ENCODE peak calls at places on chromosomes 4 and X, in ten cellular contexts. B, P, D, Z, G, O, T, W, L and A are unnamed samples.

GRCh38 chr4:84639143-84639542 is 56.2 kb downstream of the CDS1 start:
- DNase-seq in B (no peak), P (no peak), D (no peak), Z (no peak), G (no peak), O (no peak), T (no peak), W (no peak), L (no peak), A (no peak)

GRCh38 chrX:40143001-40143400 is 45.2 kb upstream of the BCOR start:
- DNase-seq in B (no peak), P (no peak), D (no peak), Z (no peak), G (no peak), O (peak), T (no peak), W (no peak), L (no peak), A (no peak)

GRCh38 chr4:5724377-5724776 is 13.4 kb downstream of the EVC start:
- DNase-seq in B (no peak), P (no peak), D (peak), Z (no peak), G (no peak), O (no peak), T (no peak), W (no peak), L (no peak), A (no peak)

GRCh38 chr4:107876096-107876495 is 51.4 kb downstream of the SGMS2 start:
- DNase-seq in B (no peak), P (no peak), D (no peak), Z (no peak), G (no peak), O (no peak), T (no peak), W (no peak), L (peak), A (no peak)

GRCh38 chrX:9885150-9885549 is 82.0 kb upstream of the CLDN34 start:
- DNase-seq in B (no peak), P (no peak), D (peak), Z (peak), G (peak), O (peak), T (no peak), W (peak), L (peak), A (peak)

GRCh38 chr4:115042496-115042895 is 70.9 kb downstream of the NDST4 start:
- DNase-seq in B (no peak), P (no peak), D (peak), Z (peak), G (no peak), O (peak), T (no peak), W (no peak), L (no peak), A (peak)

GRCh38 chrX:46621572-46621971 is 48.0 kb downstream of the CHST7 start:
- DNase-seq in B (no peak), P (no peak), D (no peak), Z (no peak), G (no peak), O (no peak), T (no peak), W (no peak), L (no peak), A (no peak)

GRCh38 chrX:42976729-42977366 is 198.9 kb upstream of the PPP1R2C start:
- DNase-seq in B (no peak), P (no peak), D (peak), Z (peak), G (no peak), O (no peak), T (no peak), W (no peak), L (peak), A (peak)

GRCh38 chrX:275476-275966 is 5.7 kb upstream of the PLCXD1 start:
- DNase-seq in B (no peak), P (no peak), D (no peak), Z (no peak), G (no peak), O (peak), T (peak), W (no peak), L (peak), A (no peak)

GRCh38 chr4:141132689-141133145 is 552 bp downstream of the RNF150 start:
- DNase-seq in B (no peak), P (no peak), D (no peak), Z (no peak), G (peak), O (peak), T (peak), W (peak), L (peak), A (no peak)

GRCh38 chrX:129115104-129115503 is 408.2 kb downstream of the SMARCA1 start:
- DNase-seq in B (no peak), P (no peak), D (peak), Z (peak), G (peak), O (peak), T (no peak), W (peak), L (peak), A (peak)

GRCh38 chrX:79065696-79066095 is 78.8 kb upstream of the GPR174 start:
- DNase-seq in B (no peak), P (no peak), D (no peak), Z (no peak), G (no peak), O (no peak), T (no peak), W (no peak), L (no peak), A (no peak)

DNA sequence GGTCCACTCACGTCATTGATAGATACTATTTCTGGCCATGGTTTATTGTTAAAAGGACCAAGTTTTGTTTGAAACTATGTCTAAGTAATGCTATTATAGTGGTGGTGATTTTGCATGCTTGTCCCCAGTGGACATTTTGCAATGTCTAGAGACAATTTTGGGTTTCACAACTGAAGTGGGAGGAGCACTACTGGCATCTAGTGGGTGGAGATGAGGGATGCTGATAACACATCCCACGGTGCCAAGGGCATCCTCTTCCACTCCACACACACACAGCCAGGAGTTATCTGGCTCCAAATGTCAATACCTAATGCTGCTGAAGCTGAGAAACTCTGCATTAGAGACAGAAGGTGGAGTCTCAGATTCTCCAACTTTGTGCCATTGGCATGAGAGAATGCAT is 131.2 kb downstream of the FRMPD4 start:
- DNase-seq in B (no peak), P (no peak), D (peak), Z (no peak), G (peak), O (no peak), T (no peak), W (no peak), L (no peak), A (peak)
- TF ChIP-seq CTCF in B (no peak), P (no peak), D (no peak), Z (no peak), G (no peak), O (no peak), T (no peak), W (no peak), L (no peak), A (peak)

GRCh38 chrX:1909419-1910206 is 294.8 kb downstream of the ASMT start:
- DNase-seq in B (no peak), P (no peak), D (no peak), Z (no peak), G (no peak), O (peak), T (no peak), W (no peak), L (no peak), A (no peak)
- H3K4me3 ChIP-seq in B (no peak), P (no peak), D (no peak), Z (no peak), G (no peak), O (no peak), T (no peak), W (no peak), L (no peak), A (no peak)

GRCh38 chr4:102259702-102260101 is 85.6 kb downstream of the SLC39A8 start:
- DNase-seq in B (no peak), P (no peak), D (no peak), Z (no peak), G (no peak), O (no peak), T (no peak), W (no peak), L (no peak), A (no peak)

GRCh38 chr4:102268355-102268754 is 76.9 kb downstream of the SLC39A8 start:
- DNase-seq in B (no peak), P (no peak), D (no peak), Z (peak), G (no peak), O (no peak), T (no peak), W (no peak), L (no peak), A (peak)

GRCh38 chr4:102259081-102259480 is 86.2 kb downstream of the SLC39A8 start:
- DNase-seq in B (no peak), P (no peak), D (no peak), Z (no peak), G (no peak), O (no peak), T (no peak), W (no peak), L (no peak), A (no peak)

GRCh38 chr4:102263024-102263787 is 82.1 kb downstream of the SLC39A8 start:
- DNase-seq in B (no peak), P (no peak), D (peak), Z (peak), G (peak), O (peak), T (no peak), W (peak), L (no peak), A (peak)
- TF ChIP-seq CTCF in B (peak), P (peak), D (peak), Z (peak), G (peak), O (peak), T (peak), W (peak), L (peak), A (peak)

GRCh38 chrX:153644356-153645125 is 2.5 kb upstream of the DUSP9 start:
- DNase-seq in B (no peak), P (no peak), D (peak), Z (no peak), G (no peak), O (peak), T (no peak), W (no peak), L (no peak), A (no peak)

GRCh38 chrX:153642313-153642654 is 4.7 kb upstream of the DUSP9 start:
- DNase-seq in B (no peak), P (no peak), D (no peak), Z (no peak), G (no peak), O (peak), T (no peak), W (no peak), L (no peak), A (no peak)

GRCh38 chrX:153642655-153643430 is 4.2 kb upstream of the DUSP9 start:
- DNase-seq in B (no peak), P (no peak), D (no peak), Z (no peak), G (no peak), O (no peak), T (no peak), W (no peak), L (no peak), A (no peak)

GRCh38 chrX:153645151-153645550 is 1.9 kb upstream of the DUSP9 start:
- DNase-seq in B (no peak), P (no peak), D (no peak), Z (no peak), G (no peak), O (no peak), T (no peak), W (no peak), L (no peak), A (no peak)

DNA sequence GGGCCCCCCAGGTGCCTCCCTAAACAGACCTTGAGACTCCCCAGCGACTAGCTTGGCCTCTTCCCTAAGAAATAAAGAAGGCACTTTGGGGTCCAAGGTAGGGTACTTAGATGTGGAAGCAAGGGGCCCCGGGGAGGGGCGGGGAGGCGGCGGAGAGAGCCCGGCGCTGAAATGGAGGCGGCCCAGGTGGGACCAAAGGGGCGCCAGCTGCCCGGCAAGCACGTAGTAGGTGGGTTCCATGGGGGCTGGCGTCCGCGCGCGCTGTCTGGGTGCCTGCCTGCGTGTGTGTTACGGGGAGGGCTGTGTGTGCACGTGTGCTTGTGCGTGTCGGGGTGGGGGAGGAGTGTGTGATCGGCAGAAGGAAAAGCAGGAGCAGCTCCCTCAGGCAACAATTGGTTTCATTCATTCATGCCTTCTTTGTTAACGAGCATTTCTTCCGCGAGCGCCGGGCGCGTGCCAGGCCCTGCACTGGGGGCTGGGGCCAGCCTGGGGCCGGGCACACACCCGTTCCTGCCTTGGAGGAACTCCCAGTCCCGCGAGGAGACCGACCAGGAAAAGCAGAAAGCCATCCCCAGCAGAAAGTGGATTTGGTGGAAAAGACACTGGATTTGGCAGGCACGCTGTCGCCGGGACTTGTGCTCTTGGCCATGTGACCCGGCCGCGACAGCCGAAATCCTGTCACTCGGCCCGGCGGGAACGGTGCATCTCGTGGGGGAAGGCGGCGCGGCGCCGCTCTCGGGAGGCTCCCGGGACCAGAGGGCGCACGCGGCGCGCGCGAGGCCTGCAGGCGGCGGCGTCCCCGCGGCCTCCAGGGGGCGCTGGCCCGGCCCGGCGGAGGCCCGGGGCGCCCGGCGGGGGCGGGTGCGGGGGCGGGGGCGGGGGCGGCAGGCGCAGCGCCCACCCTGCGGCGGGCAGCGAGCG is 3.3 kb upstream of the DUSP9 start:
- DNase-seq in B (no peak), P (no peak), D (peak), Z (no peak), G (no peak), O (peak), T (no peak), W (no peak), L (peak), A (peak)
- H3K4me3 ChIP-seq in B (peak), P (no peak), D (peak), Z (no peak), G (no peak), O (peak), T (peak), W (no peak), L (no peak), A (peak)

GRCh38 chrX:49876750-49877149 is 2.5 kb upstream of the USP27X start:
- DNase-seq in B (no peak), P (no peak), D (peak), Z (peak), G (peak), O (peak), T (no peak), W (peak), L (peak), A (peak)
- TF ChIP-seq CTCF in B (no peak), P (peak), D (peak), Z (peak), G (peak), O (peak), T (peak), W (peak), L (peak), A (peak)

DNA sequence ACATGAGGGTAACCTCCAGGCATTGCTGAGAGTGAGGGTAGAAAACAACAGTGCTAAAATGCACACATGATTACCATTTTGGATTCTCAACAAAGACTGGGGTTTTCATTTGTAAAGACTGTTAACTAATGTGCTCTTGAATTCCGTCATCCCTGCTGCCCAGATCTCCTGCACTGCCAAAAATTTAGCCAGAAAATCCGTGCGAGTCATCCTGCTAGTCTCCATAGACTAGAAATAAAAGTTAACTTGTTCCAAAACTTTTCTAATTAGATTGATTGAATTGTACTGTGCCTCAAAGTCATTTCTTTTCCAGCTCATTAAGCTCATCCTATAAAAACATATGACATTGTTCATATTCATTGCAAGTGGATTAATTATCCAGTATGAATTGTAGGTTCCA is 99.8 kb downstream of the ARSF start:
- DNase-seq in B (no peak), P (no peak), D (no peak), Z (no peak), G (no peak), O (no peak), T (no peak), W (peak), L (no peak), A (no peak)
- H3K4me3 ChIP-seq in B (no peak), P (no peak), D (no peak), Z (no peak), G (no peak), O (no peak), T (no peak), W (no peak), L (no peak), A (no peak)

DNA sequence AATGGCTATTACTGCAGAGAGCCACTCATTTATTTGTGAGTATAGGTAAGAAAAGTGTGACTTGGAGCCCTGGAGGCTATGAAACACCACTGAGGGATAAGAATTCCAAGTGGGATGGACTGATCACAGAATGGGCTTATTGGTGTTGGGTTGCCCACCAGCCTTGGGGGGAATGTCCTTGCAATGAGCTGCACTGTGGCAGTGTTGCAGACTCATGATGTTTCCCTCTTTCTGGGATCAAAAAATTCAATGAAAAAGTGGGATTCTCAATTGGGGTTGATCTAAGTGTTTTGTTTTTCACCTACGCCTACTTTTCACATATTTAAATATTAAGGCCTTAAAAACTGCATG is 1024.5 kb upstream of the PCDH10 start:
- DNase-seq in B (no peak), P (no peak), D (no peak), Z (no peak), G (no peak), O (no peak), T (no peak), W (no peak), L (no peak), A (no peak)
- TF ChIP-seq CTCF in B (no peak), P (no peak), D (no peak), Z (no peak), G (no peak), O (no peak), T (no peak), W (no peak), L (no peak), A (no peak)